ENCODE peak calls at places on chromosomes 5 and 9, in ten cellular contexts. One of them, this sample, is unnamed.

GRCh38 chr5:97231025-97231636 is 48.1 kb upstream of the RIOK2 start:
- DNase-seq in kidney epithelial cell: peak
- DNase-seq in HCT116: peak
- DNase-seq in fibroblast of lung: peak
- DNase-seq in type B pancreatic cell: no peak
- DNase-seq in AG04450: peak
- DNase-seq in K562: peak
- DNase-seq in IMR-90: peak
- DNase-seq in fibroblast of villous mesenchyme: peak
- DNase-seq in neural progenitor cell: peak
- DNase-seq in this sample: peak

GRCh38 chr9:115202960-115203751 is 85.2 kb upstream of the TNC start:
- DNase-seq in kidney epithelial cell: no peak
- DNase-seq in HCT116: no peak
- DNase-seq in fibroblast of lung: peak
- DNase-seq in type B pancreatic cell: no peak
- DNase-seq in AG04450: peak
- DNase-seq in K562: no peak
- DNase-seq in IMR-90: peak
- DNase-seq in fibroblast of villous mesenchyme: peak
- DNase-seq in neural progenitor cell: no peak
- DNase-seq in this sample: no peak

GRCh38 chr5:132176987-132177386 is 50.7 kb downstream of the P4HA2 start:
- DNase-seq in kidney epithelial cell: no peak
- DNase-seq in HCT116: no peak
- DNase-seq in fibroblast of lung: peak
- DNase-seq in type B pancreatic cell: no peak
- DNase-seq in AG04450: no peak
- DNase-seq in K562: peak
- DNase-seq in IMR-90: peak
- DNase-seq in fibroblast of villous mesenchyme: peak
- DNase-seq in neural progenitor cell: no peak
- DNase-seq in this sample: no peak

GRCh38 chr5:122434120-122434519 is 122.1 kb downstream of the SNCAIP start:
- DNase-seq in kidney epithelial cell: no peak
- DNase-seq in HCT116: no peak
- DNase-seq in fibroblast of lung: no peak
- DNase-seq in type B pancreatic cell: no peak
- DNase-seq in AG04450: no peak
- DNase-seq in K562: no peak
- DNase-seq in IMR-90: no peak
- DNase-seq in fibroblast of villous mesenchyme: no peak
- DNase-seq in neural progenitor cell: no peak
- DNase-seq in this sample: no peak

GRCh38 chr5:127353761-127354160 is 63.2 kb downstream of the MEGF10 start:
- DNase-seq in kidney epithelial cell: no peak
- DNase-seq in HCT116: no peak
- DNase-seq in fibroblast of lung: peak
- DNase-seq in type B pancreatic cell: no peak
- DNase-seq in AG04450: no peak
- DNase-seq in K562: no peak
- DNase-seq in IMR-90: no peak
- DNase-seq in fibroblast of villous mesenchyme: no peak
- DNase-seq in neural progenitor cell: no peak
- DNase-seq in this sample: no peak

GRCh38 chr9:99466787-99467186 is 244.7 kb downstream of the SEC61B start:
- DNase-seq in kidney epithelial cell: no peak
- DNase-seq in HCT116: no peak
- DNase-seq in fibroblast of lung: no peak
- DNase-seq in type B pancreatic cell: no peak
- DNase-seq in AG04450: no peak
- DNase-seq in K562: no peak
- DNase-seq in IMR-90: no peak
- DNase-seq in fibroblast of villous mesenchyme: no peak
- DNase-seq in neural progenitor cell: no peak
- DNase-seq in this sample: no peak

GRCh38 chr5:17219006-17219422 is 1.6 kb downstream of the BASP1 start:
- DNase-seq in kidney epithelial cell: no peak
- DNase-seq in HCT116: no peak
- DNase-seq in fibroblast of lung: peak
- DNase-seq in type B pancreatic cell: peak
- DNase-seq in AG04450: no peak
- DNase-seq in K562: no peak
- DNase-seq in IMR-90: no peak
- DNase-seq in fibroblast of villous mesenchyme: peak
- DNase-seq in neural progenitor cell: peak
- DNase-seq in this sample: peak

GRCh38 chr9:138074516-138074915 is 196.9 kb downstream of the CACNA1B start:
- DNase-seq in kidney epithelial cell: no peak
- DNase-seq in HCT116: no peak
- DNase-seq in fibroblast of lung: no peak
- DNase-seq in type B pancreatic cell: peak
- DNase-seq in AG04450: no peak
- DNase-seq in K562: no peak
- DNase-seq in IMR-90: no peak
- DNase-seq in fibroblast of villous mesenchyme: no peak
- DNase-seq in neural progenitor cell: no peak
- DNase-seq in this sample: no peak

GRCh38 chr5:66963559-66963971 is 233.0 kb downstream of the CD180 start:
- DNase-seq in kidney epithelial cell: no peak
- DNase-seq in HCT116: no peak
- DNase-seq in fibroblast of lung: no peak
- DNase-seq in type B pancreatic cell: no peak
- DNase-seq in AG04450: no peak
- DNase-seq in K562: no peak
- DNase-seq in IMR-90: peak
- DNase-seq in fibroblast of villous mesenchyme: peak
- DNase-seq in neural progenitor cell: no peak
- DNase-seq in this sample: no peak

GRCh38 chr5:58751222-58751621 is 168.3 kb downstream of the RAB3C start:
- DNase-seq in kidney epithelial cell: peak
- DNase-seq in HCT116: peak
- DNase-seq in fibroblast of lung: peak
- DNase-seq in type B pancreatic cell: no peak
- DNase-seq in AG04450: no peak
- DNase-seq in K562: no peak
- DNase-seq in IMR-90: peak
- DNase-seq in fibroblast of villous mesenchyme: peak
- DNase-seq in neural progenitor cell: no peak
- DNase-seq in this sample: no peak

GRCh38 chr5:65205016-65205415 is 276.7 kb downstream of the ADAMTS6 start:
- DNase-seq in kidney epithelial cell: no peak
- DNase-seq in HCT116: no peak
- DNase-seq in fibroblast of lung: peak
- DNase-seq in type B pancreatic cell: no peak
- DNase-seq in AG04450: no peak
- DNase-seq in K562: no peak
- DNase-seq in IMR-90: peak
- DNase-seq in fibroblast of villous mesenchyme: no peak
- DNase-seq in neural progenitor cell: no peak
- DNase-seq in this sample: no peak

DNA sequence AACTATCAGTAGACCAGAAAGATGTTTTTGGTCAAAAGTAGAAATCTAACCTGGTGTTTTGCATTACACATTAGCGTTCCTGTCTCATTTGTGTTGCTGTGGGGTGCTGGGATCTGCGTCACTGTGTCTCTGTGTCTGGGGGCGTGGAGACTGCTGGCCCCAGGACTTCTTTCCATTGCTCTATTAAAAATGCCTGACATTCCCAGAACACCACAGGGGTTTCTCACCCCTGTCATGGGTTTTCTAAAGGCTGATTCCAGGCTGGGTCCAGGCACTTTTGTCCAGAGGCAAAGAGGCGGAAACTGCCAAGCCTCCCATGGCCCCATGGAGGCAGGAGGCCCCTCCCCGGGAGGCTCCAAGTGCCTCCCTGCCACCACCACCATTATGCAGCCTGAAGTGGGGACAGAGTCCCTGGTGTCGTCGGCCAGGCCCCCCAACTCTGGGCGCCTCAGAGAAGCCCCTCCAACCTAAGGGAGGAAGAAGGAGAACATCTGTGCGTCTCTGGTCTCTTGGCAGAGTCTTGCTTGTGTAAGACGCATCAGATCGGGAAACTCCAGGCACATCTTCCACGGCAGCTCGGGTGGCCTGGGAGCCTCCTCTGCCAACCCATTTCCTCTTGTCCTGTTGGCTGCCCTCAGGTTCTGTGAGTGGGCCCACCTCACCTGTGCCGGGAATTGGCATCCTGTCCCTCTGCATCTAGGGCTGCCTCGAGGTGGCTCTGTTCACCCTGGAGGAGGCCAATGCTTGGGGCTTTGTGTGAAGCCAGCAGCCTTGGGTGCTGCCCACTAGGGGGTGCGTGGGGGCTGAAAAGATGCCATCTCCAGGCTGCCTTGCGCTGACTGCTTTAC is 13.8 kb upstream of the PLEKHG4B start:
- DNase-seq in kidney epithelial cell: no peak
- DNase-seq in HCT116: peak
- DNase-seq in fibroblast of lung: peak
- DNase-seq in type B pancreatic cell: peak
- DNase-seq in AG04450: no peak
- DNase-seq in K562: peak
- DNase-seq in IMR-90: peak
- DNase-seq in fibroblast of villous mesenchyme: peak
- DNase-seq in neural progenitor cell: peak
- DNase-seq in this sample: no peak
- TF ChIP-seq CTCF in kidney epithelial cell: peak
- TF ChIP-seq CTCF in HCT116: peak
- TF ChIP-seq CTCF in fibroblast of lung: peak
- TF ChIP-seq CTCF in type B pancreatic cell: peak
- TF ChIP-seq CTCF in AG04450: peak
- TF ChIP-seq CTCF in K562: peak
- TF ChIP-seq CTCF in IMR-90: peak
- TF ChIP-seq CTCF in fibroblast of villous mesenchyme: peak
- TF ChIP-seq CTCF in neural progenitor cell: peak
- TF ChIP-seq CTCF in this sample: peak

DNA sequence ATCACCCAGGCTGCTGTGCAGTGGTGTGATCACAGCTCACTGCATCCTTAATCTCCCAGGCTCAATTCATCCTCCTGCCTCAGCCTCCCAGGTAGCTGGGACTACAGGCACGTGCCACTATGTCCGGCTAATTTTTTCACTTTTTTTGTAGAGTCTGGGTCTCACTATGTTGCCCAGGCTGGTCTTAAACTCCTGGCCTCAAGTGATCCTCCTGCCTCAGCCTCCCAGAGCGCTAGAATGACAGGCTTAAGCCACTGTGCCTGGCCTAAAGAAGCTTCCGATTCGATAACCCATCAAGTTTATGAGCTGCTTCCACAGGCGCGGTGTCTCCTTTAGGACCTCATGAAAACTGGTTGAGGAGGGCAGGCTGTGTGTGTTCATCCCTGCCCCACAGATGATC is 16.2 kb downstream of the COL27A1 start:
- DNase-seq in kidney epithelial cell: no peak
- DNase-seq in HCT116: no peak
- DNase-seq in fibroblast of lung: no peak
- DNase-seq in type B pancreatic cell: no peak
- DNase-seq in AG04450: no peak
- DNase-seq in K562: no peak
- DNase-seq in IMR-90: no peak
- DNase-seq in fibroblast of villous mesenchyme: no peak
- DNase-seq in neural progenitor cell: no peak
- DNase-seq in this sample: no peak
- TF ChIP-seq CTCF in kidney epithelial cell: no peak
- TF ChIP-seq CTCF in HCT116: no peak
- TF ChIP-seq CTCF in fibroblast of lung: no peak
- TF ChIP-seq CTCF in type B pancreatic cell: no peak
- TF ChIP-seq CTCF in AG04450: no peak
- TF ChIP-seq CTCF in K562: no peak
- TF ChIP-seq CTCF in IMR-90: no peak
- TF ChIP-seq CTCF in fibroblast of villous mesenchyme: no peak
- TF ChIP-seq CTCF in neural progenitor cell: no peak
- TF ChIP-seq CTCF in this sample: no peak

GRCh38 chr5:37641933-37642332 is 197.9 kb downstream of the GDNF start:
- DNase-seq in kidney epithelial cell: no peak
- DNase-seq in HCT116: no peak
- DNase-seq in fibroblast of lung: no peak
- DNase-seq in type B pancreatic cell: no peak
- DNase-seq in AG04450: no peak
- DNase-seq in K562: no peak
- DNase-seq in IMR-90: no peak
- DNase-seq in fibroblast of villous mesenchyme: no peak
- DNase-seq in neural progenitor cell: no peak
- DNase-seq in this sample: no peak
- TF ChIP-seq CTCF in kidney epithelial cell: no peak
- TF ChIP-seq CTCF in HCT116: no peak
- TF ChIP-seq CTCF in fibroblast of lung: no peak
- TF ChIP-seq CTCF in type B pancreatic cell: no peak
- TF ChIP-seq CTCF in AG04450: no peak
- TF ChIP-seq CTCF in K562: no peak
- TF ChIP-seq CTCF in IMR-90: no peak
- TF ChIP-seq CTCF in fibroblast of villous mesenchyme: no peak
- TF ChIP-seq CTCF in neural progenitor cell: no peak
- TF ChIP-seq CTCF in this sample: no peak

DNA sequence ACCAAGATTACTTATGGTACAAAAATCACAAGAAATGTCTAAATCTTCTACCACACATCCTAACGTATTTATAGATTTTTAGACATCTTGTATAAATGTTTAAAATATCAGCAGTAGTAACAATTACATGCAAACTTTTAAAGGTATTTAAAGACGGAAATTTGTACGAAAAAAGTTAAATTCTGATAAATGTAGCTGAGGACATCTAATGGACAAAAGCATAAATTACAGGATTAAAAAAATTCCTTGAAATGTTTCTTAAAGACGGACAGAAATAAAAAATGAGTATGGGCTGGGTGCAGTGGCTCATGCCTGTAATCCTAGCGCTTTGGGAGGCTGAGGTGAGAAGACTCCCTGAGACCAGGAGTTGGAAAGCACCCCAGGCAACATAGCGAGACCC is 15.8 kb downstream of the ERCC8 start:
- DNase-seq in kidney epithelial cell: no peak
- DNase-seq in HCT116: no peak
- DNase-seq in fibroblast of lung: peak
- DNase-seq in type B pancreatic cell: no peak
- DNase-seq in AG04450: no peak
- DNase-seq in K562: no peak
- DNase-seq in IMR-90: peak
- DNase-seq in fibroblast of villous mesenchyme: peak
- DNase-seq in neural progenitor cell: no peak
- DNase-seq in this sample: no peak
- TF ChIP-seq CTCF in kidney epithelial cell: peak
- TF ChIP-seq CTCF in HCT116: peak
- TF ChIP-seq CTCF in fibroblast of lung: no peak
- TF ChIP-seq CTCF in type B pancreatic cell: peak
- TF ChIP-seq CTCF in AG04450: peak
- TF ChIP-seq CTCF in K562: peak
- TF ChIP-seq CTCF in IMR-90: peak
- TF ChIP-seq CTCF in fibroblast of villous mesenchyme: peak
- TF ChIP-seq CTCF in neural progenitor cell: peak
- TF ChIP-seq CTCF in this sample: peak

GRCh38 chr9:29750062-29750461 is 2176.8 kb upstream of the C9orf72 start:
- DNase-seq in kidney epithelial cell: no peak
- DNase-seq in HCT116: no peak
- DNase-seq in fibroblast of lung: peak
- DNase-seq in type B pancreatic cell: no peak
- DNase-seq in AG04450: no peak
- DNase-seq in K562: no peak
- DNase-seq in IMR-90: no peak
- DNase-seq in fibroblast of villous mesenchyme: peak
- DNase-seq in neural progenitor cell: no peak
- DNase-seq in this sample: no peak
- TF ChIP-seq CTCF in kidney epithelial cell: no peak
- TF ChIP-seq CTCF in HCT116: no peak
- TF ChIP-seq CTCF in fibroblast of lung: no peak
- TF ChIP-seq CTCF in type B pancreatic cell: no peak
- TF ChIP-seq CTCF in AG04450: no peak
- TF ChIP-seq CTCF in K562: no peak
- TF ChIP-seq CTCF in IMR-90: no peak
- TF ChIP-seq CTCF in fibroblast of villous mesenchyme: no peak
- TF ChIP-seq CTCF in neural progenitor cell: no peak
- TF ChIP-seq CTCF in this sample: no peak

GRCh38 chr5:172163346-172163745 is 24.7 kb downstream of the STK10 start:
- DNase-seq in kidney epithelial cell: no peak
- DNase-seq in HCT116: no peak
- DNase-seq in fibroblast of lung: peak
- DNase-seq in type B pancreatic cell: no peak
- DNase-seq in AG04450: no peak
- DNase-seq in K562: no peak
- DNase-seq in IMR-90: peak
- DNase-seq in fibroblast of villous mesenchyme: no peak
- DNase-seq in neural progenitor cell: no peak
- DNase-seq in this sample: no peak
- TF ChIP-seq CTCF in kidney epithelial cell: no peak
- TF ChIP-seq CTCF in HCT116: no peak
- TF ChIP-seq CTCF in fibroblast of lung: no peak
- TF ChIP-seq CTCF in type B pancreatic cell: no peak
- TF ChIP-seq CTCF in AG04450: no peak
- TF ChIP-seq CTCF in K562: no peak
- TF ChIP-seq CTCF in IMR-90: no peak
- TF ChIP-seq CTCF in fibroblast of villous mesenchyme: no peak
- TF ChIP-seq CTCF in neural progenitor cell: no peak
- TF ChIP-seq CTCF in this sample: no peak